ENCODE peak calls at places on chromosomes 7 and 10, in seven cellular contexts. O is left ventricle myocardium inferior, X is nucleus accumbens, U is amygdala, Z is neural crest cell, M is coronary artery, F is mesenchymal stem cell. V is an unnamed sample.

GRCh38 chr10:61547297-61547696 is 94.1 kb upstream of the TMEM26 start:
- DNase-seq in O (no peak), X (no peak), U (no peak), Z (no peak), M (no peak), F (no peak), V (no peak)

GRCh38 chr7:142556745-142557144 is 192.5 kb upstream of the PRSS1 start:
- DNase-seq in O (no peak), X (no peak), U (no peak), Z (no peak), M (peak; percentile 69), F (peak; percentile 86), V (no peak)

GRCh38 chr10:99403674-99404073 is 26.8 kb downstream of the GOT1 start:
- DNase-seq in O (no peak), X (no peak), U (no peak), Z (no peak), M (no peak), F (no peak), V (no peak)

GRCh38 chr10:129764901-129765663 is 199.0 kb downstream of the EBF3 start:
- DNase-seq in O (no peak), X (no peak), U (no peak), Z (no peak), M (peak; percentile 45), F (no peak), V (no peak)

GRCh38 chr7:44696728-44697127 is 51.9 kb upstream of the ZMIZ2 start:
- DNase-seq in O (no peak), X (no peak), U (no peak), Z (no peak), M (no peak), F (no peak), V (no peak)

GRCh38 chr7:102891693-102892261 is 21.0 kb upstream of the LRRC17 start:
- DNase-seq in O (peak; percentile 29), X (no peak), U (no peak), Z (no peak), M (no peak), F (peak; percentile 79), V (no peak)

GRCh38 chr7:143362126-143362961 is at the start of gene FAM131B:
- DNase-seq in O (no peak), X (peak; percentile 47), U (no peak), Z (no peak), M (no peak), F (no peak), V (no peak)

GRCh38 chr10:103747193-103747865 is 108.0 kb downstream of the SH3PXD2A start:
- DNase-seq in O (no peak), X (no peak), U (no peak), Z (no peak), M (no peak), F (no peak), V (no peak)

GRCh38 chr10:125117941-125118630 is 42.3 kb downstream of the CTBP2 start:
- DNase-seq in O (peak; percentile 55), X (peak; percentile 12), U (no peak), Z (no peak), M (no peak), F (no peak), V (no peak)

GRCh38 chr10:72258617-72259016 is 15.1 kb upstream of the DDIT4 start:
- DNase-seq in O (no peak), X (no peak), U (no peak), Z (no peak), M (no peak), F (no peak), V (no peak)

GRCh38 chr7:50662059-50662689 is 97.0 kb upstream of the DDC start:
- DNase-seq in O (no peak), X (no peak), U (no peak), Z (no peak), M (peak; percentile 19), F (no peak), V (no peak)

GRCh38 chr10:59967079-59967478 is 60.7 kb upstream of the CCDC6 start:
- DNase-seq in O (no peak), X (no peak), U (no peak), Z (no peak), M (no peak), F (no peak), V (no peak)

GRCh38 chr10:47380341-47381215 is 3.5 kb downstream of the ZNF488 start:
- DNase-seq in O (no peak), X (no peak), U (no peak), Z (no peak), M (peak; percentile 46), F (no peak), V (no peak)

GRCh38 chr7:151859111-151859947 is 17.6 kb downstream of the PRKAG2 start:
- DNase-seq in O (peak; percentile 51), X (no peak), U (no peak), Z (no peak), M (no peak), F (no peak), V (no peak)

GRCh38 chr7:74542558-74543117 is 88.9 kb downstream of the GTF2IRD1 start:
- DNase-seq in O (peak; percentile 70), X (peak; percentile 15), U (peak; percentile 14), Z (no peak), M (no peak), F (no peak), V (no peak)

GRCh38 chr10:59456199-59456598 is 93.8 kb upstream of the FAM13C start:
- DNase-seq in O (no peak), X (no peak), U (no peak), Z (no peak), M (no peak), F (no peak), V (no peak)